ENCODE peak calls at places on chromosomes 11 and 22, in eight cellular contexts. H, J, L, E, Y, V, B and S are unnamed samples.

GRCh38 chr11:30344085-30344484 is 21.2 kb downstream of the ARL14EP start:
- DNase-seq in B (no peak), J (no peak), E (no peak), L (no peak), H (no peak), Y (no peak), V (no peak), S (no peak)

GRCh38 chr22:45608763-45609180 is 62.9 kb upstream of the ATXN10 start:
- DNase-seq in B (no peak), V (peak), H (no peak), Y (no peak), E (no peak), L (no peak), J (no peak), S (no peak)

GRCh38 chr22:44574057-44574456 is 76.0 kb upstream of the RTL6 start:
- DNase-seq in V (peak), L (no peak), J (no peak), B (no peak), Y (no peak), H (peak), E (no peak), S (peak)

GRCh38 chr11:95352733-95353346 is 121.8 kb upstream of the SESN3 start:
- DNase-seq in Y (no peak), L (no peak), E (no peak), B (no peak), J (no peak), H (no peak), V (no peak), S (no peak)

GRCh38 chr11:35235944-35236666 is 97.1 kb downstream of the CD44 start:
- DNase-seq in V (peak), B (no peak), H (no peak), E (peak), J (no peak), L (no peak), Y (no peak), S (peak)

GRCh38 chr11:78037056-78037455 is 14.0 kb upstream of the KCTD14 start:
- DNase-seq in V (no peak), Y (no peak), E (peak), L (no peak), B (no peak), J (no peak), H (no peak), S (peak)

GRCh38 chr11:78499971-78500370 is 74.7 kb downstream of the NARS2 start:
- DNase-seq in Y (no peak), B (no peak), L (no peak), J (no peak), V (peak), H (no peak), E (no peak), S (no peak)

GRCh38 chr11:63667993-63668392 is 3.2 kb downstream of the ATL3 start:
- DNase-seq in E (no peak), J (no peak), Y (no peak), L (no peak), V (peak), B (no peak), H (peak), S (no peak)

GRCh38 chr11:64725601-64726139 is 2.7 kb upstream of the NRXN2 start:
- DNase-seq in L (no peak), E (no peak), Y (no peak), H (no peak), J (no peak), B (no peak), V (no peak), S (no peak)

GRCh38 chr22:28442951-28443876 is 236.4 kb downstream of the TTC28 start:
- DNase-seq in V (peak), J (peak), E (peak), H (peak), L (peak), B (peak), Y (peak), S (peak)

GRCh38 chr11:113888848-113889247 is 13.5 kb upstream of the USP28 start:
- DNase-seq in J (no peak), V (no peak), L (no peak), E (no peak), Y (no peak), B (no peak), H (no peak), S (no peak)

GRCh38 chr11:113885897-113886296 is 10.5 kb upstream of the USP28 start:
- DNase-seq in B (no peak), L (no peak), E (no peak), H (no peak), J (no peak), Y (no peak), V (no peak), S (no peak)

GRCh38 chr11:113880966-113881365 is 5.6 kb upstream of the USP28 start:
- DNase-seq in Y (no peak), J (no peak), B (no peak), E (no peak), V (no peak), L (no peak), H (no peak), S (no peak)

GRCh38 chr11:113881856-113882255 is 6.5 kb upstream of the USP28 start:
- DNase-seq in V (no peak), B (no peak), E (no peak), J (no peak), Y (no peak), L (no peak), H (no peak), S (no peak)

GRCh38 chr11:113884361-113884836 is 9.0 kb upstream of the USP28 start:
- DNase-seq in E (no peak), L (no peak), B (peak), V (peak), Y (no peak), H (peak), J (no peak), S (no peak)
- TF ChIP-seq CTCF in E (no peak), L (no peak), B (no peak), V (no peak), Y (no peak), H (no peak), J (no peak), S (no peak)

GRCh38 chr11:124915541-124916369 is 3.3 kb upstream of the HEPN1 start:
- DNase-seq in E (no peak), J (no peak), B (no peak), Y (no peak), V (peak), L (no peak), H (no peak), S (no peak)
- TF ChIP-seq CTCF in E (no peak), J (no peak), B (no peak), Y (no peak), V (no peak), L (no peak), H (no peak), S (no peak)

DNA sequence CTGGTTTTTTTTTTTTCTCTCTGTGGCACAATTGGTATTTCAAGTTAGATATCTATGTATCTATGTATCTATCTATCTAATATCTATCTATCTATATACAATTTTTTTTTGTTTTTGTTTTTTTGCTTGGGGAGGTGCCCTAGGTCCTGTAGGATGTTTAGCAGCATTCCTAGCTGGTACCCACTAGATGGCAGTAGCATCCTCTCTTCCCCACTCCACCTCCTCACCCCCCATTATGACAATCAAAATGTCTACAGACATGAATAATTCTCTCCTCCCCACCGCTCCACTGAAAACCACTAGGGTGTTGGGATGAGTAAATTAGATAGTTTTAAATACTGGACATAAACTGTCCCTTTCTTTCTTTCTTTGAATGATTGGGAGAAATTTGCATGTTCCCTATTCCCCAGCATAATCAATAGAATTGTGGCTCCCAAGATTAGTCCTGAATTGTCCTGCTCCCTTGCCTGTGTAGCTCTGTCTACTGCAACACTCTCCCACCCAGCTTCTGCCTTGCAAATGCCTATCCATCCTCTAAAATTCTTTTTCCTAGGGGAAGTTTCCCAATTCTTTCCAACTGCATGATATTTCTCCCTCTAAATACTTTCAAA is 1152.4 kb downstream of the LRRC4C start:
- DNase-seq in J (peak), H (peak), Y (peak), E (no peak), B (no peak), L (no peak), V (peak), S (no peak)
- TF ChIP-seq CTCF in J (peak), H (peak), Y (peak), E (peak), B (peak), L (peak), V (peak), S (peak)

DNA sequence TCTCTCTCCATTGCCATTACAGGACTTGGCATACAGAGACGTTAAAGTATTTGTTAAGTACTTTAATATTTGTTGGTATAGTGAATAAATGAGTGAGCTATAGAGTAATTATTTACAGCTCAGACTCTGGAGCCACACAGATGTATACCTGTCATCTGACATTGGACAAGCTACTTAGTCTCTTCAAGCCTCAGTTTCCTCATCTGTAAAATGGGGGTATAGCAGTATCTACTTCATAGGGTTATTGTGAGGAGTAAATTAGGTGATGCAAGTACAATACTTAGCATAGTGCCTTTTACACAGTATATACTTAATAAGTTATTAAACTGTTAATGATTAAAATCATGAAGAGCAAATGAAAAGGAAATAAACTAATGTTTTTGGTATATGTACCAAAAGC is 203.2 kb downstream of the NAV2 start:
- DNase-seq in V (no peak), J (no peak), E (no peak), L (no peak), B (no peak), Y (no peak), H (no peak), S (no peak)
- TF ChIP-seq CTCF in V (no peak), J (no peak), E (no peak), L (no peak), B (no peak), Y (no peak), H (no peak), S (no peak)

DNA sequence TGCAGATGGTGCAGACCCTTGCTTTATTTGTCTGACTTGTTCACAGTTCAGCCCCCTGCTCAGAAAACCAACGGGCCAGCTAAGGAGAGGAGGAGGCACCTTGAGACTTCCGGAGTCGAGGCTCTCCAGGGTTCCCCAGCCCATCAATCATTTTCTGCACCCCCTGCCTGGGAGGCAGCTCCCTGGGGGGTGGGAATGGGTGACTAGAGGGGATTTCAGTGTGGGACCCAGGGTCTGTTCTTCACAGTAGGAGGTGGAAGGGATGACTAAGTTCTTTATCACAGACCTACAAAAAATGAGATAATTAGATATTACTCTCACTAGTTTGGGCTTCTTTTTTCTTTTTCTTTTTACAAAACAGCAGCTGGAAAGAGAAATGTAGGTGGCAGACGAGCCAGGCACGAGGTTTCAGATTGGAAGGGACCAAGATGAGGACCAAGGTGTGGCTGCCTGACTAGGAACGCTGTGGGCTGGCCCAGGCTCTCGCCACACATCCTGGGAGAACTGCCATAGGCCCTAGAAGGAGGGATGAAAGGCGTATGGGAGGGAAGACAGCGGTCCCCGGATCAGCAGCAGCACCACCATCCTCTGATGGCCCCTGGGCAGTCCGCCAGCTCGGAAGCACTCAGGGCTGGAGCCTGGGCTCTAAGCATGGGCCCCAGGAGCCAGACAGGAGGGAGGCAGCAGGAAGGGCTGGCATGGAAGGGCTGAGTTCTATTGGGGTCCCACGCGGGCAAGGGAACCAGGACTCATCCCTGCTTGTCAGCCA is 14.2 kb downstream of the TXN2 start:
- DNase-seq in J (peak), L (peak), H (no peak), V (peak), B (no peak), Y (no peak), E (peak), S (no peak)
- TF ChIP-seq CTCF in J (no peak), L (no peak), H (no peak), V (no peak), B (no peak), Y (no peak), E (no peak), S (no peak)

DNA sequence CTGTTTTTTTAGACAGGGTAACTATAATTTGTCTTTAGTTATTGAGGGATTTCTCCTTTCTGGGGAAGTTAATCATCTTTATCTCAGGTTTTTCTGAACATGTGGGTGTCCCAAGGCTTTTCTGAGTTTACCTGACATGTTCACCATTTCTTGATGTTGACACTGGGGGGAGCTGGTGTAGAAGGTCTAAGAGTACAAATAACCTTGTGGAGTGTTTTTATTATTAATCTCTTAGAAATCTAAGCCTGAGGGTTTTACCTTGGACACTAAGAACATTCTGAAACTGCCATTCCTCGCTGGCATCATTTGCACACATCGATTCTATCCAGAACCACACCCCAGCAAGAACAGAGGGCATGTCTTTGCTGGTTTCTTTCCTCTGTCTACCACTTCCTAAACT is 15.6 kb upstream of the C11orf91 start:
- DNase-seq in V (peak), Y (no peak), L (no peak), E (no peak), B (no peak), H (no peak), J (no peak), S (no peak)
- TF ChIP-seq CTCF in V (peak), Y (no peak), L (peak), E (no peak), B (no peak), H (peak), J (peak), S (peak)

GRCh38 chr11:11076879-11077278 is 219.0 kb upstream of the ZBED5 start:
- DNase-seq in V (no peak), L (no peak), H (no peak), J (peak), B (no peak), Y (no peak), E (no peak), S (no peak)

GRCh38 chr11:11073996-11074395 is 216.1 kb upstream of the ZBED5 start:
- DNase-seq in B (no peak), Y (no peak), H (no peak), J (no peak), V (no peak), L (no peak), E (no peak), S (no peak)

GRCh38 chr11:11076276-11076675 is 218.4 kb upstream of the ZBED5 start:
- DNase-seq in L (no peak), H (no peak), J (no peak), B (no peak), E (no peak), V (no peak), Y (no peak), S (no peak)

GRCh38 chr11:11074686-11075370 is 217.0 kb upstream of the ZBED5 start:
- DNase-seq in E (no peak), V (no peak), J (no peak), Y (no peak), L (no peak), H (no peak), B (no peak), S (no peak)

GRCh38 chr11:11075515-11076171 is 217.8 kb upstream of the ZBED5 start:
- DNase-seq in H (no peak), J (peak), V (no peak), E (no peak), L (no peak), B (no peak), Y (no peak), S (no peak)
- TF ChIP-seq CTCF in H (no peak), J (no peak), V (no peak), E (no peak), L (no peak), B (no peak), Y (no peak), S (no peak)

DNA sequence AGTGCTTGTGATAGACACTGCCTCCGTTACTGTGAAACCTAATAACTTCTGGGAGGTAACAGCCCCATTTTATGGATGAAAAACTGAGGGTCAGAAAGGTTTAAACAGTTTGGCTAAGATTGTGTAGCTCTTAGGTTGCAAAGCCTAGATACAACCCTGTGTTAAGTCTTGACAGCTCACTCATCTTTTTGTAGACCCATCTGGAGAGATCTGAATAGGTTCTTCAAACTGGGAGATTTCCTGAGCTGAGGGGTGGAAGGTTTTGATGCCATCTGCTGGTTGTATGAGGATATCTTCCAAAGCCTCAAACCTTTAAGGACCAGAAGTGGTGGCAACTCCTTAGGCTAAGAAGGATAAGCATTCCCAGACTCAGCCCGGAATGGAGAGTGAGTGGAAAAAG is 8.3 kb downstream of the YPEL4 start:
- DNase-seq in B (no peak), Y (no peak), H (peak), E (no peak), V (peak), L (no peak), J (peak), S (peak)
- TF ChIP-seq CTCF in B (no peak), Y (peak), H (peak), E (peak), V (peak), L (peak), J (peak), S (peak)

DNA sequence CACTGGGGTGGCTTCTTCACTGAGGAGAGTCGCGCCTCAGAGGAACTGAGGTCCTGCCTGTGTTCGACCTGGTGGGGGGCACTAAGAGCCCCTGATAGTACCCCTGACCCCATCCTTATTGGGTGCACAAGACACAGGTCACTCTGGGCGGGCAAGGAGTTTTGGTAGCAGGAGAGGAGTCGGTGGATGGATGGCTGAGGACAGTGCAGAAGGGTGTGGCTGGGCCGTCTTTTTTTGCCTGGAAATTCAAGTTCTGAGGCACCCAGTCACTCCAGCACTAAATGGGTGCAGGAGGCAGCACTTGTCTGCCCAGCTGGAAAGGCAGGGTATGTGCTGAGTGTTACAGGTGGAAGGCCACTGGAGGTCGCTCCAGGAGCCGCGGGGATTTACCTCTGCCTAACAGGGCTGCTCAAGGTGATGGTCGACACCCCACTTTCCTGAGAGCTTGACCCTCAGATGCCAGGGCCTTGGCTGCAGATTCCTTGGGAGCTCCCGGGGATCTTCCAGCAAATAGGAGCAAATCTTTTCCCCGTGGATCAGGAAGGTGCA is 960 bp downstream of the TSSC4 start:
- DNase-seq in J (no peak), L (no peak), H (no peak), B (no peak), Y (no peak), E (no peak), V (no peak), S (no peak)
- TF ChIP-seq CTCF in J (no peak), L (no peak), H (no peak), B (no peak), Y (no peak), E (no peak), V (no peak), S (no peak)